ENCODE peak calls at places on chromosomes 4 and X, in nine cellular contexts. A, R, C, D, T, E, G, K and Z are unnamed samples.
A peak's percentile ranks its signal among the peaks of the same experiment; 100 is the strongest.

GRCh38 chr4:7876096-7876993 is 63.3 kb downstream of the AFAP1 start:
- DNase-seq in T (no peak), A (no peak), C (no peak), D (no peak), E (no peak), R (peak; percentile 85), K (peak; percentile 66), G (no peak), Z (no peak)

GRCh38 chr4:2806392-2807355 is 13.8 kb downstream of the SH3BP2 start:
- DNase-seq in E (no peak), R (no peak), A (no peak), C (no peak), D (peak; percentile 77), G (no peak), T (peak; percentile 71), K (peak; percentile 67), Z (no peak)

GRCh38 chr4:680931-681645 is 6.7 kb downstream of the MYL5 start:
- DNase-seq in K (peak; percentile 34), E (no peak), D (peak; percentile 78), T (no peak), G (no peak), R (peak; percentile 24), A (no peak), C (no peak), Z (no peak)

GRCh38 chrX:69088171-69088938 is 76.9 kb downstream of the PJA1 start:
- DNase-seq in A (no peak), K (peak; percentile 52), R (no peak), D (no peak), E (peak; percentile 52), C (peak; percentile 33), G (no peak), T (no peak), Z (no peak)

GRCh38 chrX:70922776-70923473 is 8.0 kb downstream of the SLC7A3 start:
- DNase-seq in A (no peak), G (no peak), C (no peak), R (no peak), K (no peak), D (no peak), E (no peak), T (no peak), Z (no peak)

GRCh38 chrX:96563663-96564062 is 121.0 kb upstream of the DIAPH2 start:
- DNase-seq in K (peak; percentile 77), G (no peak), D (no peak), A (no peak), E (peak; percentile 67), T (no peak), R (peak; percentile 52), C (peak; percentile 46), Z (no peak)

GRCh38 chrX:127305013-127305412 is 485.5 kb downstream of the PRR32 start:
- DNase-seq in T (no peak), K (no peak), G (no peak), C (no peak), R (no peak), A (no peak), D (no peak), E (no peak), Z (no peak)

GRCh38 chr4:165208741-165209388 is 1.5 kb downstream of the KLHL2 start:
- DNase-seq in E (no peak), R (no peak), T (peak; percentile 52), A (no peak), C (no peak), D (no peak), K (no peak), G (no peak), Z (no peak)

GRCh38 chrX:126770179-126770578 is 49.4 kb upstream of the PRR32 start:
- DNase-seq in C (no peak), E (no peak), A (no peak), G (no peak), T (no peak), R (peak; percentile 27), D (no peak), K (no peak), Z (no peak)

GRCh38 chr4:107619065-107619464 is 101.0 kb downstream of the PAPSS1 start:
- DNase-seq in C (peak; percentile 85), D (no peak), K (peak; percentile 99), T (no peak), E (peak; percentile 80), R (no peak), A (no peak), G (peak; percentile 62), Z (no peak)

GRCh38 chr4:56261027-56261426 is 126.3 kb downstream of the AASDH start:
- DNase-seq in E (no peak), G (no peak), T (no peak), R (no peak), D (no peak), A (no peak), K (no peak), C (no peak), Z (peak; percentile 40)

GRCh38 chr4:184193556-184194525 is 23.8 kb downstream of the ENPP6 start:
- DNase-seq in G (no peak), T (no peak), R (no peak), E (no peak), D (no peak), A (no peak), C (no peak), K (no peak), Z (no peak)

GRCh38 chr4:7153711-7154110 is 38.6 kb upstream of the SORCS2 start:
- DNase-seq in R (no peak), E (no peak), D (no peak), K (no peak), A (no peak), T (no peak), G (no peak), C (no peak), Z (no peak)

GRCh38 chrX:45309096-45309495 is 108.4 kb upstream of the DIPK2B start:
- DNase-seq in C (no peak), K (peak; percentile 26), T (no peak), R (no peak), A (no peak), E (no peak), G (no peak), D (no peak), Z (no peak)